ENCODE peak calls at places on chromosome 10, in ten cellular contexts. U is Caco-2, V is adrenal gland, N is kidney epithelial cell, W is heart right ventricle, H is right atrium auricular region, D is GM23338, G is uterus, E is colonic mucosa, I is Panc1. K is an unnamed sample.

GRCh38 chr10:66283874-66284464 is 641.9 kb upstream of the LRRTM3 start:
- DNase-seq in V (no peak), D (no peak), N (no peak), H (no peak), U (no peak), E (no peak), W (no peak), I (no peak), G (no peak), K (no peak)

GRCh38 chr10:24440817-24441790 is 232.2 kb downstream of the KIAA1217 start:
- DNase-seq in N (no peak), W (no peak), G (no peak), H (no peak), E (no peak), V (no peak), D (peak), U (no peak), I (no peak), K (no peak)

GRCh38 chr10:123926401-123927264 is 35.0 kb upstream of the CPXM2 start:
- DNase-seq in U (no peak), N (no peak), H (no peak), W (no peak), E (no peak), V (no peak), G (no peak), I (no peak), D (no peak), K (no peak)

GRCh38 chr10:72079356-72079755 is 9.0 kb downstream of the SPOCK2 start:
- DNase-seq in I (no peak), V (no peak), U (peak), H (no peak), E (no peak), D (no peak), W (no peak), N (no peak), G (no peak), K (no peak)

GRCh38 chr10:110413049-110413783 is 84.5 kb upstream of the DUSP5 start:
- DNase-seq in N (no peak), E (no peak), G (no peak), D (no peak), V (no peak), W (no peak), U (no peak), I (no peak), H (no peak), K (no peak)

GRCh38 chr10:35127289-35127891 is 744 bp downstream of the CREM start:
- DNase-seq in V (peak), W (peak), D (peak), E (peak), N (no peak), U (peak), H (peak), G (peak), I (no peak), K (peak)

GRCh38 chr10:60172363-60172990 is 217.2 kb downstream of the ANK3 start:
- DNase-seq in D (no peak), V (no peak), H (no peak), I (no peak), G (no peak), W (no peak), E (no peak), N (no peak), U (no peak), K (no peak)

GRCh38 chr10:6171891-6172354 is 30.8 kb upstream of the PFKFB3 start:
- DNase-seq in D (no peak), N (no peak), G (peak), E (peak), H (peak), U (no peak), W (peak), I (no peak), V (peak), K (peak)

GRCh38 chr10:58820386-58820785 is 307.7 kb downstream of the BICC1 start:
- DNase-seq in E (no peak), N (no peak), G (no peak), U (no peak), H (no peak), V (no peak), I (no peak), D (no peak), W (no peak), K (no peak)

GRCh38 chr10:72567421-72567820 is 58.5 kb downstream of the MICU1 start:
- DNase-seq in V (peak), D (no peak), W (no peak), H (no peak), U (no peak), I (peak), N (peak), E (no peak), G (no peak), K (no peak)

GRCh38 chr10:35124540-35124939 is 2.1 kb upstream of the CREM start:
- DNase-seq in D (no peak), G (no peak), W (no peak), N (no peak), I (no peak), U (no peak), E (no peak), V (no peak), H (no peak), K (no peak)

GRCh38 chr10:14405076-14406065 is 74.6 kb upstream of the FRMD4A start:
- DNase-seq in E (no peak), N (no peak), I (no peak), U (no peak), D (no peak), W (no peak), V (no peak), G (no peak), H (no peak), K (peak)

GRCh38 chr10:5873515-5873995 is 16.1 kb downstream of the ANKRD16 start:
- DNase-seq in E (peak), H (peak), I (peak), W (peak), D (peak), U (peak), V (peak), G (peak), N (no peak), K (peak)

GRCh38 chr10:13294156-13294555 is 5.7 kb downstream of the PHYH start:
- DNase-seq in D (no peak), N (no peak), G (no peak), H (no peak), U (no peak), I (no peak), W (no peak), E (no peak), V (no peak), K (no peak)

GRCh38 chr10:91163269-91163708 is 57.2 kb upstream of the PCGF5 start:
- DNase-seq in D (peak), E (peak), W (peak), N (peak), G (peak), I (no peak), H (no peak), U (peak), V (peak), K (no peak)

GRCh38 chr10:14673189-14673947 is 101.3 kb downstream of the FAM107B start:
- DNase-seq in W (no peak), G (no peak), H (no peak), V (no peak), E (no peak), U (no peak), D (no peak), N (no peak), I (no peak), K (no peak)

GRCh38 chr10:49282306-49282705 is 16.7 kb upstream of the C10orf71 start:
- DNase-seq in G (no peak), H (no peak), W (no peak), E (no peak), U (no peak), I (no peak), N (no peak), D (no peak), V (no peak), K (no peak)

GRCh38 chr10:88385601-88386203 is 197.4 kb downstream of the RNLS start:
- DNase-seq in D (no peak), G (peak), I (no peak), V (peak), E (peak), U (peak), W (peak), N (peak), H (no peak), K (no peak)

GRCh38 chr10:88389456-88389855 is 193.7 kb downstream of the RNLS start:
- DNase-seq in E (peak), N (no peak), U (no peak), H (no peak), W (no peak), I (no peak), V (peak), G (peak), D (peak), K (no peak)

GRCh38 chr10:88386878-88387773 is 196.0 kb downstream of the RNLS start:
- DNase-seq in G (peak), U (no peak), V (peak), H (no peak), D (peak), N (peak), W (no peak), I (no peak), E (peak), K (no peak)

GRCh38 chr10:88382699-88383098 is 200.4 kb downstream of the RNLS start:
- DNase-seq in E (no peak), D (no peak), N (no peak), H (no peak), W (no peak), G (no peak), V (no peak), U (no peak), I (no peak), K (no peak)

DNA sequence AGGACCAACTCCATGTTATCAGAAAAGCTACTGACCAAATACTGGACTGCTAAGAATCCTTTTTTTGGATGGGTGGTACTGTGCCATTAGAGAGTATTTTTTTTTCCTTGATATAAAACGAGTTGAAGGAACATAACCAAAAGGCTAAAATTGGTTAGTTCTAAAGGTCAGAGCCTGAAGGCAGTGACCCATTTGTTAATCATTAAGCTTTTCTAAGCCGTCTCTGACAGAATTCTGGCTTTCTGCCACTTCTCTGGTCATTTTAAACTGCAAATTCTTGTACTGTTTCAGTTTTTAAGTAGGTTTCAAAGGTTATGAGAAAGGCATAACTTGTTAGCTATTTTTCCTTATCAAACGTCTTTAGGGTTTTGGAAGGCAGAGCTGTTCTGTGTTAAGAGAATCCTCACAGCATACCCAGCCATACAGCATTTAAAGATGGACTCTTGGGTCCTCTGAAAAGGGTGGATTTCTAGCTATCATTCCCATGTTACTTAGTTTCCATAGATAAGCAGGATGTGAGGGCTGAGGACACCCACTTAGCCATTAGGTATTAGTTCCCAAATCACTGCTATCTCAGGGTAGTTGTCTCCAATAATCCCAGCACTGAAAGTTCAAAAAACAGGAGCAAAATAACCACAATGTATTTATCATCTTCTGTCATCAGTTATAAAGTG is 196.8 kb downstream of the RNLS start:
- DNase-seq in U (no peak), I (no peak), W (no peak), G (no peak), V (no peak), H (no peak), D (no peak), N (no peak), E (peak), K (no peak)
- H3K4me3 ChIP-seq in U (peak), I (no peak), W (no peak), G (peak), V (no peak), H (no peak), D (no peak), N (no peak), E (no peak), K (no peak)

GRCh38 chr10:21628023-21628422 is 94.0 kb downstream of the MLLT10 start:
- DNase-seq in W (no peak), H (no peak), E (no peak), G (no peak), D (no peak), V (no peak), U (no peak), N (no peak), I (no peak), K (no peak)

GRCh38 chr10:21626457-21627161 is 92.6 kb downstream of the MLLT10 start:
- DNase-seq in D (no peak), W (no peak), V (no peak), N (no peak), U (no peak), H (no peak), E (no peak), G (no peak), I (no peak), K (no peak)

GRCh38 chr10:21627331-21627730 is 93.3 kb downstream of the MLLT10 start:
- DNase-seq in W (no peak), D (no peak), N (no peak), E (no peak), G (no peak), V (no peak), H (no peak), U (no peak), I (no peak), K (no peak)

GRCh38 chr10:21624951-21625350 is 90.9 kb downstream of the MLLT10 start:
- DNase-seq in N (no peak), E (no peak), W (no peak), V (no peak), D (no peak), H (no peak), I (no peak), G (no peak), U (no peak), K (no peak)

GRCh38 chr10:21625623-21626229 is 91.7 kb downstream of the MLLT10 start:
- DNase-seq in U (no peak), I (no peak), W (no peak), G (no peak), N (no peak), V (no peak), D (no peak), H (no peak), E (no peak), K (no peak)
- TF ChIP-seq CTCF in U (no peak), I (no peak), W (no peak), G (no peak), N (no peak), V (no peak), D (no peak), H (no peak), E (no peak), K (no peak)

GRCh38 chr10:80382989-80383388 is 25.4 kb upstream of the PRXL2A start:
- DNase-seq in V (peak), D (peak), G (peak), U (peak), I (peak), N (peak), W (no peak), H (no peak), E (peak), K (no peak)
- H3K4me3 ChIP-seq in V (no peak), D (no peak), G (no peak), U (no peak), I (no peak), N (no peak), W (no peak), H (no peak), E (no peak), K (no peak)

GRCh38 chr10:97534746-97535367 is 36.1 kb downstream of the UBTD1 start:
- DNase-seq in H (no peak), V (no peak), G (no peak), D (peak), E (no peak), W (no peak), I (peak), N (no peak), U (no peak), K (no peak)
- TF ChIP-seq CTCF in H (peak), V (peak), G (peak), D (peak), E (peak), W (no peak), I (peak), N (peak), U (peak), K (peak)

GRCh38 chr10:451021-451471 is 238.4 kb downstream of the DIP2C start:
- DNase-seq in H (no peak), E (no peak), W (no peak), N (no peak), D (no peak), V (no peak), I (no peak), U (no peak), G (no peak), K (no peak)
- H3K4me3 ChIP-seq in H (no peak), E (no peak), W (no peak), N (no peak), D (no peak), V (no peak), I (no peak), U (no peak), G (no peak), K (no peak)

GRCh38 chr10:79106251-79106650 is 37.5 kb downstream of the ZMIZ1 start:
- DNase-seq in E (no peak), V (no peak), G (no peak), N (no peak), W (no peak), D (no peak), H (no peak), U (no peak), I (no peak), K (no peak)

GRCh38 chr10:79105818-79106217 is 37.1 kb downstream of the ZMIZ1 start:
- DNase-seq in W (no peak), N (no peak), U (no peak), G (no peak), H (no peak), V (no peak), D (no peak), I (no peak), E (no peak), K (no peak)

GRCh38 chr10:79106651-79107050 is 37.9 kb downstream of the ZMIZ1 start:
- DNase-seq in D (no peak), U (no peak), E (no peak), H (no peak), I (no peak), G (no peak), V (no peak), N (no peak), W (no peak), K (no peak)

GRCh38 chr10:79104264-79104954 is 35.6 kb downstream of the ZMIZ1 start:
- DNase-seq in H (peak), E (no peak), V (peak), U (no peak), D (no peak), I (no peak), N (no peak), W (peak), G (peak), K (no peak)

GRCh38 chr10:79105164-79105739 is 36.5 kb downstream of the ZMIZ1 start:
- DNase-seq in U (no peak), H (no peak), E (no peak), I (no peak), D (peak), G (no peak), N (no peak), V (no peak), W (no peak), K (no peak)
- TF ChIP-seq CTCF in U (no peak), H (no peak), E (no peak), I (no peak), D (no peak), G (no peak), N (peak), V (peak), W (no peak), K (peak)

GRCh38 chr10:73742454-73742734 is 1.8 kb upstream of the SEC24C start:
- DNase-seq in W (no peak), H (no peak), D (no peak), E (no peak), U (no peak), V (no peak), G (no peak), I (no peak), N (no peak), K (no peak)
- H3K4me3 ChIP-seq in W (no peak), H (no peak), D (peak), E (no peak), U (no peak), V (no peak), G (no peak), I (no peak), N (no peak), K (no peak)